ENCODE peak calls at places on chromosomes 11 and 22, in five cellular contexts. E, N, Y, U and O are unnamed samples.

GRCh38 chr11:116199182-116199581 is 573.6 kb downstream of the BUD13 start:
- DNase-seq in N (no peak), E (no peak), U (no peak), Y (no peak), O (no peak)

GRCh38 chr11:65555693-65556231 is 2.4 kb downstream of the LTBP3 start:
- DNase-seq in U (no peak), E (no peak), N (no peak), Y (no peak), O (no peak)

GRCh38 chr11:44574620-44575287 is 9.3 kb downstream of the CD82 start:
- DNase-seq in Y (no peak), U (no peak), E (no peak), N (no peak), O (peak; percentile 91)

GRCh38 chr11:88651556-88651955 is 314.0 kb upstream of the CTSC start:
- DNase-seq in U (no peak), E (no peak), Y (no peak), N (no peak), O (no peak)

GRCh38 chr11:19187101-19187500 is 14.7 kb downstream of the CSRP3 start:
- DNase-seq in U (no peak), Y (no peak), N (no peak), E (no peak), O (peak; percentile 1)

GRCh38 chr11:128911701-128912100 is 20.5 kb downstream of the KCNJ5 start:
- DNase-seq in E (no peak), U (no peak), N (no peak), Y (no peak), O (no peak)

GRCh38 chr11:1906623-1907423 is 12.7 kb upstream of the TNNT3 start:
- DNase-seq in U (no peak), E (no peak), N (no peak), Y (no peak), O (no peak)

GRCh38 chr11:13287026-13287425 is 9.4 kb downstream of the BMAL1 start:
- DNase-seq in U (no peak), Y (no peak), N (no peak), E (no peak), O (no peak)

GRCh38 chr11:109845437-109845836 is 247.8 kb upstream of the ZC3H12C start:
- DNase-seq in E (no peak), U (no peak), N (no peak), Y (no peak), O (no peak)

GRCh38 chr22:17562906-17563870 is at the start of gene SLC25A18:
- DNase-seq in N (no peak), U (no peak), Y (no peak), E (peak; percentile 50), O (no peak)

GRCh38 chr11:10606536-10607208 is 38.2 kb upstream of the LYVE1 start:
- DNase-seq in E (no peak), Y (no peak), N (no peak), U (no peak), O (peak; percentile 21)

GRCh38 chr11:17014774-17015638 is 792 bp upstream of the PLEKHA7 start:
- DNase-seq in U (no peak), N (no peak), E (peak; percentile 63), Y (no peak), O (no peak)

GRCh38 chr11:64934765-64935633 is 694 bp downstream of the GPHA2 start:
- DNase-seq in U (no peak), Y (no peak), N (no peak), E (no peak), O (no peak)

GRCh38 chr22:28894320-28894719 is 10.9 kb downstream of the ZNRF3 start:
- DNase-seq in E (no peak), U (no peak), N (no peak), Y (no peak), O (no peak)

GRCh38 chr11:43868852-43869567 is 11.6 kb upstream of the ALKBH3 start:
- DNase-seq in N (no peak), Y (no peak), U (no peak), E (no peak), O (peak; percentile 83)

GRCh38 chr11:120526241-120526640 is 14.7 kb downstream of the GRIK4 start:
- DNase-seq in Y (peak; percentile 5), E (no peak), U (no peak), N (no peak), O (no peak)

GRCh38 chr11:61667684-61668320 is 12.4 kb upstream of the DAGLA start:
- DNase-seq in N (no peak), Y (no peak), E (no peak), U (no peak), O (no peak)

GRCh38 chr11:665707-666281 is 28.7 kb downstream of the DRD4 start:
- DNase-seq in N (no peak), E (no peak), Y (no peak), U (no peak), O (no peak)

GRCh38 chr11:5363712-5364111 is 12.4 kb downstream of the OR51B6 start:
- DNase-seq in N (no peak), U (no peak), E (no peak), Y (no peak), O (no peak)

GRCh38 chr11:2092956-2093412 is 46.2 kb downstream of the IGF2 start:
- DNase-seq in E (no peak), N (peak; percentile 39), U (no peak), Y (peak; percentile 46), O (peak; percentile 59)

GRCh38 chr11:128915148-128915519 is 24.0 kb downstream of the KCNJ5 start:
- DNase-seq in E (no peak), N (no peak), Y (no peak), U (no peak), O (no peak)

GRCh38 chr11:104858882-104859735 is 39.2 kb downstream of the CASP12 start:
- DNase-seq in N (no peak), U (no peak), E (no peak), Y (no peak), O (no peak)